ENCODE peak calls at places on chromosome 20, in nine cellular contexts. One of them, this sample, is unnamed.

GRCh38 chr20:36523341-36523740 is 18.0 kb upstream of the MYL9 start:
- DNase-seq in G401: no peak
- DNase-seq in stimulated activated CD4-positive, alpha-beta T cell treated with anti-CD3 and anti-CD28 coated beads, Interleukin-4, amount 100 ng/mL, for 4 hours: no peak
- DNase-seq in T-cell: no peak
- DNase-seq in CMK: no peak
- DNase-seq in WTC11: no peak
- DNase-seq in T1000: no peak
- DNase-seq in BE2C: no peak
- DNase-seq in uterus: no peak
- DNase-seq in this sample: no peak

GRCh38 chr20:50193169-50193850 is 2.7 kb downstream of the CEBPB start:
- DNase-seq in BE2C: no peak
- DNase-seq in uterus: no peak
- DNase-seq in CMK: no peak
- DNase-seq in T1000: no peak
- DNase-seq in WTC11: no peak
- DNase-seq in stimulated activated CD4-positive, alpha-beta T cell treated with anti-CD3 and anti-CD28 coated beads, Interleukin-4, amount 100 ng/mL, for 4 hours: no peak
- DNase-seq in G401: no peak
- DNase-seq in T-cell: no peak
- DNase-seq in this sample: no peak

GRCh38 chr20:53937929-53938367 is 132.4 kb downstream of the BCAS1 start:
- DNase-seq in BE2C: no peak
- DNase-seq in WTC11: no peak
- DNase-seq in uterus: no peak
- DNase-seq in T1000: no peak
- DNase-seq in CMK: no peak
- DNase-seq in T-cell: no peak
- DNase-seq in stimulated activated CD4-positive, alpha-beta T cell treated with anti-CD3 and anti-CD28 coated beads, Interleukin-4, amount 100 ng/mL, for 4 hours: no peak
- DNase-seq in G401: no peak
- DNase-seq in this sample: no peak

GRCh38 chr20:58907481-58908137 is 55.1 kb downstream of the GNAS start:
- DNase-seq in uterus: peak; percentile 92
- DNase-seq in T1000: peak; percentile 32
- DNase-seq in WTC11: no peak
- DNase-seq in G401: peak; percentile 93
- DNase-seq in stimulated activated CD4-positive, alpha-beta T cell treated with anti-CD3 and anti-CD28 coated beads, Interleukin-4, amount 100 ng/mL, for 4 hours: peak; percentile 32
- DNase-seq in BE2C: peak; percentile 82
- DNase-seq in CMK: no peak
- DNase-seq in T-cell: peak; percentile 58
- DNase-seq in this sample: peak; percentile 64

GRCh38 chr20:53838311-53838873 is 232.0 kb downstream of the BCAS1 start:
- DNase-seq in BE2C: no peak
- DNase-seq in T1000: no peak
- DNase-seq in stimulated activated CD4-positive, alpha-beta T cell treated with anti-CD3 and anti-CD28 coated beads, Interleukin-4, amount 100 ng/mL, for 4 hours: no peak
- DNase-seq in uterus: no peak
- DNase-seq in WTC11: no peak
- DNase-seq in G401: no peak
- DNase-seq in T-cell: no peak
- DNase-seq in CMK: no peak
- DNase-seq in this sample: no peak

GRCh38 chr20:51736947-51737346 is 31.2 kb downstream of the ATP9A start:
- DNase-seq in stimulated activated CD4-positive, alpha-beta T cell treated with anti-CD3 and anti-CD28 coated beads, Interleukin-4, amount 100 ng/mL, for 4 hours: no peak
- DNase-seq in T1000: no peak
- DNase-seq in WTC11: no peak
- DNase-seq in BE2C: no peak
- DNase-seq in G401: no peak
- DNase-seq in uterus: no peak
- DNase-seq in CMK: no peak
- DNase-seq in T-cell: no peak
- DNase-seq in this sample: no peak

GRCh38 chr20:9075264-9076095 is 6.6 kb downstream of the PLCB4 start:
- DNase-seq in T-cell: no peak
- DNase-seq in CMK: no peak
- DNase-seq in WTC11: no peak
- DNase-seq in BE2C: no peak
- DNase-seq in T1000: no peak
- DNase-seq in stimulated activated CD4-positive, alpha-beta T cell treated with anti-CD3 and anti-CD28 coated beads, Interleukin-4, amount 100 ng/mL, for 4 hours: no peak
- DNase-seq in G401: no peak
- DNase-seq in uterus: no peak
- DNase-seq in this sample: no peak

GRCh38 chr20:45339084-45339483 is 9.1 kb downstream of the SDC4 start:
- DNase-seq in uterus: no peak
- DNase-seq in BE2C: no peak
- DNase-seq in T1000: no peak
- DNase-seq in T-cell: no peak
- DNase-seq in WTC11: no peak
- DNase-seq in G401: no peak
- DNase-seq in CMK: no peak
- DNase-seq in stimulated activated CD4-positive, alpha-beta T cell treated with anti-CD3 and anti-CD28 coated beads, Interleukin-4, amount 100 ng/mL, for 4 hours: no peak
- DNase-seq in this sample: no peak

GRCh38 chr20:19661717-19662637 is 96.1 kb upstream of the RIN2 start:
- DNase-seq in uterus: peak; percentile 77
- DNase-seq in stimulated activated CD4-positive, alpha-beta T cell treated with anti-CD3 and anti-CD28 coated beads, Interleukin-4, amount 100 ng/mL, for 4 hours: no peak
- DNase-seq in WTC11: peak; percentile 68
- DNase-seq in T-cell: peak; percentile 5
- DNase-seq in BE2C: peak; percentile 51
- DNase-seq in T1000: peak; percentile 77
- DNase-seq in G401: peak; percentile 68
- DNase-seq in CMK: peak; percentile 30
- DNase-seq in this sample: peak; percentile 21

GRCh38 chr20:62815066-62815991 is 1.5 kb upstream of the COL9A3 start:
- DNase-seq in stimulated activated CD4-positive, alpha-beta T cell treated with anti-CD3 and anti-CD28 coated beads, Interleukin-4, amount 100 ng/mL, for 4 hours: no peak
- DNase-seq in CMK: no peak
- DNase-seq in G401: no peak
- DNase-seq in T1000: no peak
- DNase-seq in WTC11: peak; percentile 65
- DNase-seq in BE2C: no peak
- DNase-seq in uterus: no peak
- DNase-seq in T-cell: no peak
- DNase-seq in this sample: no peak

GRCh38 chr20:50996901-50997830 is 25.7 kb downstream of the KCNG1 start:
- DNase-seq in uterus: no peak
- DNase-seq in WTC11: no peak
- DNase-seq in CMK: no peak
- DNase-seq in T1000: no peak
- DNase-seq in G401: no peak
- DNase-seq in stimulated activated CD4-positive, alpha-beta T cell treated with anti-CD3 and anti-CD28 coated beads, Interleukin-4, amount 100 ng/mL, for 4 hours: no peak
- DNase-seq in T-cell: no peak
- DNase-seq in BE2C: no peak
- DNase-seq in this sample: no peak

GRCh38 chr20:13492001-13492480 is 146.7 kb downstream of the TASP1 start:
- DNase-seq in WTC11: peak; percentile 33
- DNase-seq in uterus: peak; percentile 23
- DNase-seq in G401: no peak
- DNase-seq in T1000: no peak
- DNase-seq in CMK: no peak
- DNase-seq in BE2C: no peak
- DNase-seq in T-cell: no peak
- DNase-seq in stimulated activated CD4-positive, alpha-beta T cell treated with anti-CD3 and anti-CD28 coated beads, Interleukin-4, amount 100 ng/mL, for 4 hours: no peak
- DNase-seq in this sample: no peak

GRCh38 chr20:821083-822065 is 12.1 kb upstream of the FAM110A start:
- DNase-seq in BE2C: no peak
- DNase-seq in CMK: no peak
- DNase-seq in G401: no peak
- DNase-seq in T-cell: no peak
- DNase-seq in T1000: no peak
- DNase-seq in stimulated activated CD4-positive, alpha-beta T cell treated with anti-CD3 and anti-CD28 coated beads, Interleukin-4, amount 100 ng/mL, for 4 hours: no peak
- DNase-seq in uterus: no peak
- DNase-seq in WTC11: no peak
- DNase-seq in this sample: no peak

GRCh38 chr20:3312940-3313656 is 74.1 kb upstream of the SLC4A11 start:
- DNase-seq in G401: no peak
- DNase-seq in uterus: no peak
- DNase-seq in CMK: no peak
- DNase-seq in T-cell: no peak
- DNase-seq in stimulated activated CD4-positive, alpha-beta T cell treated with anti-CD3 and anti-CD28 coated beads, Interleukin-4, amount 100 ng/mL, for 4 hours: no peak
- DNase-seq in T1000: no peak
- DNase-seq in BE2C: no peak
- DNase-seq in WTC11: no peak
- DNase-seq in this sample: no peak

GRCh38 chr20:59460352-59460751 is 144.0 kb upstream of the PHACTR3 start:
- DNase-seq in CMK: no peak
- DNase-seq in G401: no peak
- DNase-seq in T-cell: no peak
- DNase-seq in WTC11: no peak
- DNase-seq in T1000: no peak
- DNase-seq in BE2C: no peak
- DNase-seq in stimulated activated CD4-positive, alpha-beta T cell treated with anti-CD3 and anti-CD28 coated beads, Interleukin-4, amount 100 ng/mL, for 4 hours: no peak
- DNase-seq in uterus: no peak
- DNase-seq in this sample: no peak

This sample was measured in natural killer cell.